ENCODE peak calls at places on chromosomes 16 and 17, in five cellular contexts. B is body of pancreas, G is retinal pigment epithelial cell, E is ovary, Y is cardiac fibroblast. D is an unnamed sample.
A peak's percentile ranks its signal among the peaks of the same experiment; 100 is the strongest.

GRCh38 chr16:19785081-19785480 is 67.0 kb downstream of the IQCK start:
- DNase-seq in Y (no peak), G (no peak), E (no peak), B (no peak), D (no peak)

GRCh38 chr16:72992142-72992601 is 55.8 kb downstream of the ZFHX3 start:
- DNase-seq in E (no peak), B (no peak), G (peak; percentile 48), Y (no peak), D (no peak)

GRCh38 chr16:9364721-9365693 is 273.6 kb downstream of the HAPSTR1 start:
- DNase-seq in B (peak; percentile 94), E (no peak), Y (no peak), G (no peak), D (no peak)

GRCh38 chr17:78107976-78108725 is 20.4 kb downstream of the TMC6 start:
- DNase-seq in E (no peak), Y (no peak), B (no peak), G (no peak), D (no peak)

GRCh38 chr17:29929006-29929543 is 953 bp downstream of the SSH2 start:
- DNase-seq in E (no peak), G (no peak), B (peak; percentile 34), Y (peak; percentile 39), D (no peak)

GRCh38 chr17:7541074-7541621 is 7.7 kb upstream of the TNFSF12 start:
- DNase-seq in E (no peak), B (no peak), G (no peak), Y (no peak), D (no peak)

GRCh38 chr17:45129940-45130639 is 2.2 kb downstream of the PLCD3 start:
- DNase-seq in Y (no peak), G (no peak), E (no peak), B (no peak), D (no peak)

GRCh38 chr17:41636652-41637051 is 12.3 kb upstream of the KRT17 start:
- DNase-seq in B (no peak), Y (no peak), G (no peak), E (no peak), D (no peak)

GRCh38 chr17:50890675-50891516 is 24.7 kb upstream of the TOB1 start:
- DNase-seq in E (no peak), G (no peak), Y (no peak), B (no peak), D (no peak)

GRCh38 chr17:180380-181212 is 854 bp downstream of the DOC2B start:
- DNase-seq in G (no peak), E (no peak), B (no peak), Y (no peak), D (no peak)

GRCh38 chr17:1810450-1811103 is 19.1 kb downstream of the SMYD4 start:
- DNase-seq in Y (no peak), G (no peak), B (no peak), E (no peak), D (no peak)

DNA sequence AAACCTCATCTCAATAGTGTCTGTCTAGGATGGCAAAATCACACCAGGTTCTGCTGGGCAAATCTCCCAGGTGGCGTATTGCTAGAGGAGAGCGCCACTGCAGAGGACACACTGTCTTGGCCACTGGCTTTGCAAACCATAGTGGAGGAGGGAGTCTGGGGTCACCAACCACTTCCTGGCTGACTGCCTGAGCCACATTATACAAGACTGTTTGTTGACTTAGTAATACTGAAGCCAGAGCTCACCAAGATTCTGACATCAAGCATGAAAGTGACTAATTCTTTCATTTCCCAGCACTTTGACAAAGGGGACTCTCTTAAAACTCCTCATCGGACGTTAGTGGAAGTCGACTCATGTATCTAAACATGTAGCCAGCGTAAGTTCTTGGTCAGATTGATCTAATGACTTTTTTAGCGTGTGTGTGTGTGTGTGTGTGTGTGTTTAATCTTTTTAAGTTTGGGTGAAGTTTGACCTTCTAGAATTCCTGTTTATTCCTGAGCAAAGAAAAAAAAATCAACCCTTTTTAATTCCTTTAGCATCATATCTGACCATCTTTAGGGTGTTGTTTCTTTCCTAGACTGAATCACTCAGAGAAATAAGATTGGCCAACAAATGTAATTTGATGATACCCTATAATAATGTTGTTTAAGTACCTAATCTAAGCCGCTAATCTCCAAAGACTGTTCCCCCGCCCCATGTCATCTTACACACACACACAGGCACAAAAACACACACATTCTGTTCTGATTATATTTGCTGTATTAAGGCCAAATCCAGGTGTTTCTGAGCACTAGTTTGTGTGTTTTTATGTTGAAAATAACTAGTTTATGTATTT is 13.8 kb downstream of the PITPNC1 start:
- DNase-seq in B (peak; percentile 71), Y (peak; percentile 97), G (peak; percentile 83), E (no peak), D (peak; percentile 76)
- TF ChIP-seq CTCF in B (no peak), Y (no peak), G (no peak), E (no peak), D (no peak)

GRCh38 chr16:47866431-47866830 is 289.4 kb downstream of the ABCC12 start:
- DNase-seq in Y (no peak), G (no peak), B (no peak), E (no peak), D (no peak)
- TF ChIP-seq CTCF in Y (no peak), G (no peak), B (no peak), E (no peak), D (no peak)

GRCh38 chr17:82529914-82530300 is 10.4 kb downstream of the FOXK2 start:
- DNase-seq in G (no peak), B (no peak), E (no peak), Y (no peak), D (no peak)

GRCh38 chr17:82525712-82526111 is 6.2 kb downstream of the FOXK2 start:
- DNase-seq in B (no peak), E (no peak), Y (no peak), G (no peak), D (no peak)

GRCh38 chr17:82527893-82528292 is 8.4 kb downstream of the FOXK2 start:
- DNase-seq in G (no peak), Y (no peak), E (no peak), B (no peak), D (no peak)

GRCh38 chr17:82531431-82531881 is 11.9 kb downstream of the FOXK2 start:
- DNase-seq in Y (peak; percentile 82), B (no peak), E (no peak), G (no peak), D (no peak)

DNA sequence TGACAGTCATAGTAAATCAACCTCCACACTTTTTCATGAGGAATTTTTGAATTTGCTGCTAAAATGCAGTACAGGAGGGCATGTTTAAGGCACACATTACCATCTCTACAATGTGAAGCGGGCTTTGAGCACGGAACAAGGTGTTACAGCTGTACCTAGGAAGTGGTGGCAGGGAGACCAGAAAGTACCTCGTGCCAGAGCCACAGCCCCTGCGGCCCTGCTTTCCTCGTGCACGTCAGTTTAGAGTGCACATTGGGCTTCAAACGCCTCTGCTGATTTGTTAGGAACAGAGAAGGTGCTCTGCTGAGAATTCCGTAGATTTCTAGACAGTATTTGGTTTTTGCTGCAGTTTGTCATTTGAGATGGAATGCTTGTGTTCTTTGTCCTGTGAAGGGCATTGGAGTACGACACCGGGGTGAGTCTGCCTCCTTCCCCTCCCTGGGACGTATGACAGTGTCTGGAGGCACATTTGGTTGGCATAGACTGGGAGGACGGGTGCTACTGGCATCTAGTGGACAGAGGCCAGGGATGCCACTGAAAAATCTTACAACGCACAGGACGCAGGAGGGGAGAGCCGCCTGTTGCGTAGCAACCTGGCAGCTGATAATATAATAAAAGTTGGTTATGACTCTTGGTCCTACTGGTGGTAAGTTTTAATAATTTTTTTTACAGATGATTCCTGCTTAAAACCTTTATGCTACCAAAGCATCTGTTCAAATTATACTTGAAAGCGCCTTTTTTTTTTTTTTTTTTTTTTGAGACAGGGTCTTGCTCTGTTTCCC is 9.1 kb downstream of the FOXK2 start:
- DNase-seq in Y (no peak), E (no peak), B (peak; percentile 51), G (no peak), D (no peak)
- TF ChIP-seq CTCF in Y (peak; percentile 18), E (no peak), B (peak; percentile 54), G (peak; percentile 67), D (no peak)

DNA sequence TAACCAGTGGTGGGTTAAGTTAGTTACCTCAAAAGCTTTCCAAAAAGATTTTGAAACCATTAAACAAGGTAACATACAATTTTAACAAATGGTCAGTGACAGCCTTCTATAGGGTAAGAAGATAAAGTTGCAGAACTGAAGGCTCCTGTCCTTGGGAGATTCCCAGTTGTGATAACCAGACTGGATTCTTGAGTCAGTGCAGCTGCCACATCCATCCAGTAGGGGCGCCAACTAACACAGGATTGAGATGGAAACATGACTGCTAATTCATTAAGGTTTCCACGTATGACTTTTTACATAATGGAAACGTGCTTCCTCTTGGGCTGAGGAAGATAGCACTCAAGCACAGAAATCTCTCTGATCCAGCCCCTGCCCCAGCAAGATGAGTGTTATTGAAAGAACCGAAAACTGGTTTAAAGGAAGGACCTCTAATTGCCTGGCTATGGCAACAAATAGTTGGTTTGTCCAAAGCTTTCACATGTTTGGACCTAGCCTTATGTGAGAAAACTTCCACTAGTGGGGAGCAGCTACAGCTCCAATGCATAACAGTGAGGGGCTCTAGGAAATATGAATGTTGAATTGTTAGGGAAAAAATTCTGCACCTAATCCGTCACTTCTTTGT is 269.8 kb upstream of the MYOCD start:
- DNase-seq in G (no peak), Y (peak; percentile 47), B (no peak), E (no peak), D (no peak)
- TF ChIP-seq CTCF in G (peak; percentile 64), Y (peak; percentile 67), B (peak; percentile 33), E (no peak), D (peak; percentile 38)

GRCh38 chr16:77225182-77225581 is 26.0 kb downstream of the SYCE1L start:
- DNase-seq in B (no peak), Y (no peak), E (no peak), G (no peak), D (no peak)

GRCh38 chr16:77221482-77221881 is 22.3 kb downstream of the SYCE1L start:
- DNase-seq in G (no peak), Y (peak; percentile 33), B (no peak), E (no peak), D (no peak)

GRCh38 chr16:77220427-77220826 is 21.2 kb downstream of the SYCE1L start:
- DNase-seq in G (no peak), B (no peak), Y (peak; percentile 8), E (no peak), D (peak; percentile 39)

GRCh38 chr16:77219437-77219836 is 20.2 kb downstream of the SYCE1L start:
- DNase-seq in Y (no peak), B (no peak), E (no peak), G (no peak), D (no peak)

DNA sequence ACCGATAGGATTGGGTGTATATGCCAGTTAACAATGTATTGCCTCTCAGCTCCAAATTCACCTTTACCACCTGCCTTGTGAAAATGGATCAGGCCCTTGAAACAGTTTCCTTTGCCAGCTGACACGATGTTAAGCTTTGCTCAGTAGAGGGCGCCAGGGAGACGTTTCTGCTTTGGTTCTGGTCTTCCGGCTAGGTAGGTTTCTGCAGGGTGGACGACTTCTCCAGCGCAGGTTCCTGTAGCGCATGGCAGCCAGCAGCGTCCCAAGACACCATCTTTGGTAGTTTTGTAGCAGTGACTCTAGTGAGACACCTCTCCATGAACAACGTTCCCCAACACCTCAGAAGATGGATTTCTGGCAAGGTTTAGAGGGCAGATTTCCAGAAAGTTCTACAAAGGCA is 24.0 kb downstream of the SYCE1L start:
- DNase-seq in G (no peak), Y (no peak), B (no peak), E (no peak), D (no peak)
- TF ChIP-seq CTCF in G (peak; percentile 43), Y (peak; percentile 39), B (no peak), E (no peak), D (peak; percentile 35)